ENCODE peak calls at places on chromosomes 11 and 22, in four cellular contexts. One of them, this sample, is unnamed.
A peak's percentile ranks its signal among the peaks of the same experiment; 100 is the strongest.

GRCh38 chr11:1091332-1092083 is 16.8 kb downstream of the MUC2 start:
- DNase-seq in RWPE1: no peak
- DNase-seq in uterus: no peak
- DNase-seq in lower leg skin: no peak
- DNase-seq in this sample: no peak

GRCh38 chr22:23591846-23592245 is 11.8 kb upstream of the IGLL1 start:
- DNase-seq in lower leg skin: no peak
- DNase-seq in uterus: no peak
- DNase-seq in RWPE1: no peak
- DNase-seq in this sample: no peak

GRCh38 chr11:104148074-104148473 is 15.9 kb downstream of the PDGFD start:
- DNase-seq in RWPE1: no peak
- DNase-seq in uterus: no peak
- DNase-seq in lower leg skin: no peak
- DNase-seq in this sample: peak; percentile 45

GRCh38 chr11:65931773-65932557 is 12.7 kb downstream of the DRAP1 start:
- DNase-seq in uterus: no peak
- DNase-seq in RWPE1: no peak
- DNase-seq in lower leg skin: no peak
- DNase-seq in this sample: no peak

GRCh38 chr22:45852826-45853225 is 124.1 kb downstream of the WNT7B start:
- DNase-seq in RWPE1: no peak
- DNase-seq in uterus: no peak
- DNase-seq in lower leg skin: no peak
- DNase-seq in this sample: no peak

GRCh38 chr22:28829358-28830181 is 29.2 kb upstream of the XBP1 start:
- DNase-seq in lower leg skin: peak; percentile 76
- DNase-seq in uterus: peak; percentile 80
- DNase-seq in RWPE1: peak; percentile 60
- DNase-seq in this sample: peak; percentile 80

GRCh38 chr11:3088806-3089205 is 31.6 kb upstream of the CARS1 start:
- DNase-seq in RWPE1: no peak
- DNase-seq in lower leg skin: no peak
- DNase-seq in uterus: no peak
- DNase-seq in this sample: no peak

GRCh38 chr11:44582641-44583352 is 17.3 kb downstream of the CD82 start:
- DNase-seq in RWPE1: no peak
- DNase-seq in uterus: no peak
- DNase-seq in lower leg skin: no peak
- DNase-seq in this sample: no peak

GRCh38 chr11:19526119-19526518 is 186.5 kb upstream of the NAV2 start:
- DNase-seq in RWPE1: no peak
- DNase-seq in uterus: no peak
- DNase-seq in lower leg skin: no peak
- DNase-seq in this sample: no peak

GRCh38 chr11:128802358-128802981 is 64.6 kb downstream of the KCNJ1 start:
- DNase-seq in lower leg skin: no peak
- DNase-seq in RWPE1: peak; percentile 36
- DNase-seq in uterus: no peak
- DNase-seq in this sample: peak; percentile 72

GRCh38 chr11:122650619-122651018 is 4.9 kb upstream of the UBASH3B start:
- DNase-seq in lower leg skin: no peak
- DNase-seq in RWPE1: no peak
- DNase-seq in uterus: no peak
- DNase-seq in this sample: no peak

GRCh38 chr11:93054881-93055280 is 85.4 kb downstream of the MTNR1B start:
- DNase-seq in RWPE1: peak; percentile 88
- DNase-seq in uterus: no peak
- DNase-seq in lower leg skin: no peak
- DNase-seq in this sample: peak; percentile 94

GRCh38 chr22:19568337-19569311 is 44.4 kb upstream of the CLDN5 start:
- DNase-seq in RWPE1: peak; percentile 60
- DNase-seq in lower leg skin: no peak
- DNase-seq in uterus: no peak
- DNase-seq in this sample: peak; percentile 92

GRCh38 chr11:105670811-105671210 is 60.9 kb downstream of the GRIA4 start:
- DNase-seq in uterus: no peak
- DNase-seq in lower leg skin: no peak
- DNase-seq in RWPE1: no peak
- DNase-seq in this sample: peak; percentile 31

GRCh38 chr11:19437760-19438159 is 197.0 kb upstream of the E2F8 start:
- DNase-seq in lower leg skin: no peak
- DNase-seq in uterus: no peak
- DNase-seq in RWPE1: peak; percentile 84
- DNase-seq in this sample: peak; percentile 95

GRCh38 chr11:415640-416041 is 842 bp upstream of the SIGIRR start:
- DNase-seq in RWPE1: no peak
- DNase-seq in uterus: no peak
- DNase-seq in lower leg skin: no peak
- DNase-seq in this sample: no peak

GRCh38 chr11:6468712-6469495 is 4.8 kb downstream of the TRIM3 start:
- DNase-seq in lower leg skin: peak; percentile 86
- DNase-seq in uterus: peak; percentile 91
- DNase-seq in RWPE1: peak; percentile 48
- DNase-seq in this sample: peak; percentile 31

GRCh38 chr11:104943561-104943960 is 24.8 kb downstream of the CASP4 start:
- DNase-seq in uterus: no peak
- DNase-seq in RWPE1: no peak
- DNase-seq in lower leg skin: no peak
- DNase-seq in this sample: no peak

GRCh38 chr11:111067994-111068393 is 177.5 kb upstream of the POU2AF2 start:
- DNase-seq in lower leg skin: no peak
- DNase-seq in uterus: no peak
- DNase-seq in RWPE1: no peak
- DNase-seq in this sample: no peak

GRCh38 chr22:48112687-48113521 is 1350.5 kb downstream of the TBC1D22A start:
- DNase-seq in uterus: no peak
- DNase-seq in lower leg skin: no peak
- DNase-seq in RWPE1: no peak
- DNase-seq in this sample: no peak

GRCh38 chr11:72583177-72583553 is 91.1 kb downstream of the PDE2A start:
- DNase-seq in lower leg skin: no peak
- DNase-seq in RWPE1: no peak
- DNase-seq in uterus: no peak
- DNase-seq in this sample: no peak

GRCh38 chr22:45453764-45454163 is 40.3 kb downstream of the RIBC2 start:
- DNase-seq in lower leg skin: peak; percentile 64
- DNase-seq in RWPE1: no peak
- DNase-seq in uterus: no peak
- DNase-seq in this sample: no peak

GRCh38 chr11:89405629-89406028 is 85.5 kb downstream of the NOX4 start:
- DNase-seq in lower leg skin: no peak
- DNase-seq in RWPE1: peak; percentile 5
- DNase-seq in uterus: no peak
- DNase-seq in this sample: peak; percentile 47

GRCh38 chr11:7559404-7560283 is 45.8 kb downstream of the PPFIBP2 start:
- DNase-seq in lower leg skin: no peak
- DNase-seq in uterus: no peak
- DNase-seq in RWPE1: no peak
- DNase-seq in this sample: no peak

GRCh38 chr11:68056317-68057285 is 17.8 kb downstream of the TCIRG1 start:
- DNase-seq in RWPE1: no peak
- DNase-seq in uterus: no peak
- DNase-seq in lower leg skin: no peak
- DNase-seq in this sample: no peak

GRCh38 chr11:94876645-94877445 is 96.5 kb downstream of the CWC15 start:
- DNase-seq in lower leg skin: peak; percentile 69
- DNase-seq in uterus: peak; percentile 90
- DNase-seq in RWPE1: peak; percentile 88
- DNase-seq in this sample: peak; percentile 84

GRCh38 chr22:49856343-49856742 is 2.7 kb downstream of the ZBED4 start:
- DNase-seq in uterus: no peak
- DNase-seq in lower leg skin: no peak
- DNase-seq in RWPE1: no peak
- DNase-seq in this sample: no peak

GRCh38 chr11:216081-216974 is 8.8 kb downstream of the RIC8A start:
- DNase-seq in RWPE1: no peak
- DNase-seq in uterus: no peak
- DNase-seq in lower leg skin: no peak
- DNase-seq in this sample: no peak

GRCh38 chr11:45655347-45655756 is 10.1 kb downstream of the CHST1 start:
- DNase-seq in lower leg skin: peak; percentile 42
- DNase-seq in uterus: peak; percentile 63
- DNase-seq in RWPE1: peak; percentile 80
- DNase-seq in this sample: peak; percentile 73

GRCh38 chr11:44631831-44632230 is 66.4 kb downstream of the CD82 start:
- DNase-seq in uterus: no peak
- DNase-seq in RWPE1: no peak
- DNase-seq in lower leg skin: peak; percentile 12
- DNase-seq in this sample: no peak

GRCh38 chr11:12224537-12224893 is 114.1 kb downstream of the MICAL2 start:
- DNase-seq in RWPE1: no peak
- DNase-seq in lower leg skin: peak; percentile 83
- DNase-seq in uterus: peak; percentile 61
- DNase-seq in this sample: peak; percentile 87

GRCh38 chr11:116853461-116854073 is 16.1 kb upstream of the APOA1 start:
- DNase-seq in RWPE1: peak; percentile 68
- DNase-seq in uterus: no peak
- DNase-seq in lower leg skin: no peak
- DNase-seq in this sample: peak; percentile 99

GRCh38 chr11:86660011-86660595 is 12.3 kb downstream of the ME3 start:
- DNase-seq in lower leg skin: no peak
- DNase-seq in RWPE1: peak; percentile 30
- DNase-seq in uterus: no peak
- DNase-seq in this sample: peak; percentile 43